ENCODE peak calls at places on chromosomes 6 and 20, in six cellular contexts. A is left colon, D is occipital lobe, V is head of caudate nucleus, R is psoas muscle, Z is substantia nigra. E is an unnamed sample.

GRCh38 chr6:36657265-36657664 is 21.2 kb upstream of the CDKN1A start:
- DNase-seq in V (no peak), D (no peak), A (no peak), R (no peak), Z (no peak), E (no peak)

GRCh38 chr6:26520088-26520839 is 17.9 kb upstream of the HMGN4 start:
- DNase-seq in V (peak), A (peak), D (no peak), R (no peak), Z (peak), E (peak)

GRCh38 chr6:151043944-151044343 is 178.4 kb downstream of the MTHFD1L start:
- DNase-seq in R (no peak), D (no peak), Z (no peak), V (no peak), A (no peak), E (no peak)

GRCh38 chr6:113649276-113649675 is 207.9 kb upstream of the MARCKS start:
- DNase-seq in A (peak), Z (no peak), V (no peak), D (no peak), R (no peak), E (no peak)

GRCh38 chr6:128111096-128111495 is 210.2 kb upstream of the THEMIS start:
- DNase-seq in Z (no peak), V (no peak), D (no peak), R (no peak), A (no peak), E (no peak)

GRCh38 chr6:50381106-50381415 is 331.3 kb upstream of the DEFB112 start:
- DNase-seq in R (no peak), D (no peak), A (no peak), V (no peak), Z (peak), E (no peak)

GRCh38 chr6:98539669-98540207 is 294.6 kb upstream of the POU3F2 start:
- DNase-seq in Z (peak), D (no peak), R (no peak), A (no peak), V (no peak), E (no peak)

GRCh38 chr6:157148391-157149323 is 174.7 kb downstream of the TMEM242 start:
- DNase-seq in V (peak), A (peak), Z (peak), D (peak), R (peak), E (peak)

GRCh38 chr6:47567586-47567985 is 90.0 kb downstream of the CD2AP start:
- DNase-seq in D (no peak), R (no peak), Z (no peak), V (no peak), A (no peak), E (no peak)

GRCh38 chr6:64520050-64520449 is 884.4 kb downstream of the PHF3 start:
- DNase-seq in Z (no peak), V (no peak), A (no peak), R (no peak), D (no peak), E (no peak)

GRCh38 chr6:89536230-89536629 is 102.3 kb downstream of the LYRM2 start:
- DNase-seq in V (no peak), R (no peak), Z (no peak), A (no peak), D (no peak), E (no peak)

GRCh38 chr6:85464722-85465150 is 14.9 kb downstream of the NT5E start:
- DNase-seq in Z (no peak), A (no peak), R (no peak), D (no peak), V (no peak), E (no peak)

GRCh38 chr6:139904572-139904971 is 530.1 kb upstream of the CITED2 start:
- DNase-seq in A (no peak), R (no peak), V (no peak), Z (no peak), D (no peak), E (no peak)

GRCh38 chr6:79468116-79468515 is 69.1 kb downstream of the LCA5 start:
- DNase-seq in V (no peak), A (no peak), D (no peak), R (no peak), Z (no peak), E (no peak)

GRCh38 chr6:46989384-46989783 is 52.7 kb downstream of the ADGRF1 start:
- DNase-seq in Z (no peak), D (no peak), R (no peak), V (no peak), A (no peak), E (no peak)

GRCh38 chr20:35947489-35947888 is 6.8 kb downstream of the SCAND1 start:
- DNase-seq in D (no peak), R (no peak), Z (no peak), A (no peak), V (no peak), E (no peak)

GRCh38 chr6:41073968-41074691 is 1.4 kb downstream of the NFYA start:
- DNase-seq in V (no peak), Z (no peak), D (no peak), A (no peak), R (no peak), E (no peak)

GRCh38 chr6:143485967-143486366 is 25.6 kb downstream of the FUCA2 start:
- DNase-seq in V (no peak), Z (no peak), D (no peak), A (no peak), R (no peak), E (no peak)

GRCh38 chr6:6919173-6919572 is 188.6 kb upstream of the RREB1 start:
- DNase-seq in A (no peak), D (no peak), R (no peak), V (no peak), Z (no peak), E (no peak)

GRCh38 chr20:4322499-4322898 is 307.1 kb upstream of the RNF24 start:
- DNase-seq in A (no peak), V (no peak), R (no peak), D (no peak), Z (no peak), E (no peak)

E was measured in heart right ventricle.